ENCODE peak calls at places on chromosomes 13 and 19, in nine cellular contexts. One of them, this sample, is unnamed.

GRCh38 chr19:35845215-35846037 is 6.9 kb downstream of the NPHS1 start:
- DNase-seq in CD8-positive, alpha-beta memory T cell: no peak
- DNase-seq in cardiac fibroblast: no peak
- DNase-seq in GM12878: no peak
- DNase-seq in mammary epithelial cell: no peak
- DNase-seq in K562: peak; percentile 83
- DNase-seq in mesendoderm: peak; percentile 25
- DNase-seq in right lobe of liver: peak; percentile 57
- DNase-seq in thyroid gland: no peak
- DNase-seq in this sample: peak; percentile 89

GRCh38 chr13:45446181-45446580 is 18.6 kb upstream of the COG3 start:
- DNase-seq in CD8-positive, alpha-beta memory T cell: no peak
- DNase-seq in cardiac fibroblast: peak; percentile 12
- DNase-seq in GM12878: no peak
- DNase-seq in mammary epithelial cell: peak; percentile 66
- DNase-seq in K562: no peak
- DNase-seq in mesendoderm: no peak
- DNase-seq in right lobe of liver: no peak
- DNase-seq in thyroid gland: no peak
- DNase-seq in this sample: no peak

GRCh38 chr13:28710161-28710560 is 8.6 kb downstream of the SLC46A3 start:
- DNase-seq in CD8-positive, alpha-beta memory T cell: no peak
- DNase-seq in cardiac fibroblast: no peak
- DNase-seq in GM12878: no peak
- DNase-seq in mammary epithelial cell: no peak
- DNase-seq in K562: no peak
- DNase-seq in mesendoderm: no peak
- DNase-seq in right lobe of liver: no peak
- DNase-seq in thyroid gland: no peak
- DNase-seq in this sample: no peak

GRCh38 chr13:32206097-32206740 is 108.9 kb downstream of the ZAR1L start:
- DNase-seq in CD8-positive, alpha-beta memory T cell: no peak
- DNase-seq in cardiac fibroblast: peak; percentile 18
- DNase-seq in GM12878: no peak
- DNase-seq in mammary epithelial cell: peak; percentile 4
- DNase-seq in K562: no peak
- DNase-seq in mesendoderm: no peak
- DNase-seq in right lobe of liver: no peak
- DNase-seq in thyroid gland: no peak
- DNase-seq in this sample: no peak

GRCh38 chr13:47679391-47679790 is 321.7 kb downstream of the SUCLA2 start:
- DNase-seq in CD8-positive, alpha-beta memory T cell: no peak
- DNase-seq in cardiac fibroblast: peak; percentile 66
- DNase-seq in GM12878: no peak
- DNase-seq in mammary epithelial cell: peak; percentile 12
- DNase-seq in K562: no peak
- DNase-seq in mesendoderm: no peak
- DNase-seq in right lobe of liver: no peak
- DNase-seq in thyroid gland: no peak
- DNase-seq in this sample: no peak

GRCh38 chr19:32041681-32042292 is 303.6 kb upstream of the ZNF507 start:
- DNase-seq in CD8-positive, alpha-beta memory T cell: no peak
- DNase-seq in cardiac fibroblast: peak; percentile 48
- DNase-seq in GM12878: no peak
- DNase-seq in mammary epithelial cell: peak; percentile 29
- DNase-seq in K562: peak; percentile 46
- DNase-seq in mesendoderm: peak; percentile 48
- DNase-seq in right lobe of liver: no peak
- DNase-seq in thyroid gland: peak; percentile 58
- DNase-seq in this sample: peak; percentile 68

GRCh38 chr13:112481458-112481857 is 105.3 kb downstream of the SPACA7 start:
- DNase-seq in CD8-positive, alpha-beta memory T cell: no peak
- DNase-seq in cardiac fibroblast: no peak
- DNase-seq in GM12878: no peak
- DNase-seq in mammary epithelial cell: no peak
- DNase-seq in K562: no peak
- DNase-seq in mesendoderm: no peak
- DNase-seq in right lobe of liver: no peak
- DNase-seq in thyroid gland: no peak
- DNase-seq in this sample: no peak

GRCh38 chr19:55075366-55075998 is at the start of gene EPS8L1:
- DNase-seq in CD8-positive, alpha-beta memory T cell: peak; percentile 37
- DNase-seq in cardiac fibroblast: no peak
- DNase-seq in GM12878: no peak
- DNase-seq in mammary epithelial cell: peak; percentile 68
- DNase-seq in K562: no peak
- DNase-seq in mesendoderm: peak; percentile 86
- DNase-seq in right lobe of liver: peak; percentile 50
- DNase-seq in thyroid gland: peak; percentile 94
- DNase-seq in this sample: peak; percentile 93

DNA sequence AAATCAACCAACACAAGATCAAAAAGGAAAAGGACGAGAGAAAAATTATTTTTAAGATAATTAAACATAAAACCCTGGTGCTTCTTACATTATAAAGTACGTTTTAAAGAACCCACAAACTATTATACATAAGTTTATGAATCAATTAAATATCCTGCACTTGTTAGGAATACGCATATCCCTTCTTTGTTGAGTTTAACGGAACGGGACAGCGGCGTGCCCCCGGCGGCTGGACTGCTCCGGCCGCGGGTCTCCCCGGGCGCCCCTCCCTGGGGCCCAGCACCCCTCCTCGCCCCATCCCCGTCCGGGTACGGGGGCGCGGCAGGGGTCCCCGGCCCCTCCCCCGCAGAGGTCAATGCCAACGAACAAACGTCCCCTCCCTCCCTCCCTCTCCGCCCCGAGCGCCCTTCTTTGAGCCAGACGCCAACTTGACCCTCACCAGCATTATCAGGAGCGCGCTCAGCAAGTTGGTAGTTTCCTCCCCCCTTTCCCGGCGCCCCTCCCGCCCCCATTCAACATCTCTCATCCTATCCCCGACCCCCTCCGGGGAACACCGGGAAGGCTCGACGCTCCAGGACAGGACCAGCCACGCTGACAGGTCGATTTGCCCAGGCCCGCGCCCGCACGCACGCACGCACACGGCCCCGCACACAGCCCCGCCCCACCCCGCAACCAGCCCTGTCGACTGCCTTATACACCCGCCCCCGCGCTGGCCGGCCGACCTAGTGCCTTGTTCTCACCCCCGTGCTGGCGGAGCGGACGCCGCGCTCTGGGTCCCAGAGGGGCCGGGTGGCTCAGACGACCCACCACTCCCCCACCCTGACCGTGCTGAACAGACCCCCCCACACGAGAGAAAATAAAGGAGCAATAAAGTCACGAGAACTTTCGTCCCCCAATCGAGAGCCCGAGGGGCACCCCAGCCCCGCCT is 5.1 kb downstream of the LYL1 start:
- DNase-seq in CD8-positive, alpha-beta memory T cell: peak; percentile 55
- DNase-seq in cardiac fibroblast: no peak
- DNase-seq in GM12878: no peak
- DNase-seq in mammary epithelial cell: no peak
- DNase-seq in K562: peak; percentile 89
- DNase-seq in mesendoderm: no peak
- DNase-seq in right lobe of liver: peak; percentile 73
- DNase-seq in thyroid gland: no peak
- DNase-seq in this sample: peak; percentile 81
- H3K4me3 ChIP-seq in CD8-positive, alpha-beta memory T cell: no peak overlapping the region
- H3K4me3 ChIP-seq in cardiac fibroblast: no peak overlapping the region
- H3K4me3 ChIP-seq in GM12878: no peak overlapping the region
- H3K4me3 ChIP-seq in mammary epithelial cell: no peak overlapping the region
- H3K4me3 ChIP-seq in K562: peak overlapping the region; percentile 34
- H3K4me3 ChIP-seq in mesendoderm: no peak overlapping the region
- H3K4me3 ChIP-seq in right lobe of liver: no peak overlapping the region
- H3K4me3 ChIP-seq in thyroid gland: peak overlapping the region; percentile 24
- H3K4me3 ChIP-seq in this sample: no peak overlapping the region

GRCh38 chr19:45505151-45505995 is 1.9 kb upstream of the VASP start:
- DNase-seq in CD8-positive, alpha-beta memory T cell: no peak
- DNase-seq in cardiac fibroblast: peak; percentile 51
- DNase-seq in GM12878: no peak
- DNase-seq in mammary epithelial cell: no peak
- DNase-seq in K562: peak; percentile 36
- DNase-seq in mesendoderm: no peak
- DNase-seq in right lobe of liver: no peak
- DNase-seq in thyroid gland: no peak
- DNase-seq in this sample: no peak
- H3K4me3 ChIP-seq in CD8-positive, alpha-beta memory T cell: peak overlapping the region; percentile 98
- H3K4me3 ChIP-seq in cardiac fibroblast: no peak overlapping the region
- H3K4me3 ChIP-seq in GM12878: peak overlapping the region; percentile 99
- H3K4me3 ChIP-seq in mammary epithelial cell: no peak overlapping the region
- H3K4me3 ChIP-seq in K562: peak overlapping the region; percentile 99
- H3K4me3 ChIP-seq in mesendoderm: no peak overlapping the region
- H3K4me3 ChIP-seq in right lobe of liver: peak overlapping the region; percentile 99
- H3K4me3 ChIP-seq in thyroid gland: no peak overlapping the region
- H3K4me3 ChIP-seq in this sample: no peak overlapping the region

GRCh38 chr19:45079063-45079910 is at the start of gene GEMIN7:
- DNase-seq in CD8-positive, alpha-beta memory T cell: peak; percentile 81
- DNase-seq in cardiac fibroblast: peak; percentile 76
- DNase-seq in GM12878: peak; percentile 64
- DNase-seq in mammary epithelial cell: peak; percentile 69
- DNase-seq in K562: peak; percentile 89
- DNase-seq in mesendoderm: peak; percentile 90
- DNase-seq in right lobe of liver: peak; percentile 74
- DNase-seq in thyroid gland: peak; percentile 74
- DNase-seq in this sample: peak; percentile 95

GRCh38 chr19:45078390-45079062 is 534 bp upstream of the GEMIN7 start:
- DNase-seq in CD8-positive, alpha-beta memory T cell: no peak
- DNase-seq in cardiac fibroblast: no peak
- DNase-seq in GM12878: no peak
- DNase-seq in mammary epithelial cell: no peak
- DNase-seq in K562: no peak
- DNase-seq in mesendoderm: no peak
- DNase-seq in right lobe of liver: no peak
- DNase-seq in thyroid gland: no peak
- DNase-seq in this sample: no peak

GRCh38 chr19:45075215-45076028 is 856 bp downstream of the ZNF296 start:
- DNase-seq in CD8-positive, alpha-beta memory T cell: peak; percentile 64
- DNase-seq in cardiac fibroblast: peak; percentile 53
- DNase-seq in GM12878: peak; percentile 80
- DNase-seq in mammary epithelial cell: no peak
- DNase-seq in K562: peak; percentile 89
- DNase-seq in mesendoderm: peak; percentile 77
- DNase-seq in right lobe of liver: peak; percentile 87
- DNase-seq in thyroid gland: peak; percentile 81
- DNase-seq in this sample: peak; percentile 94

GRCh38 chr19:45076029-45076850 is at the start of gene ZNF296:
- DNase-seq in CD8-positive, alpha-beta memory T cell: peak; percentile 85
- DNase-seq in cardiac fibroblast: peak; percentile 35
- DNase-seq in GM12878: no peak
- DNase-seq in mammary epithelial cell: peak; percentile 33
- DNase-seq in K562: peak; percentile 93
- DNase-seq in mesendoderm: peak; percentile 89
- DNase-seq in right lobe of liver: peak; percentile 90
- DNase-seq in thyroid gland: peak; percentile 81
- DNase-seq in this sample: peak; percentile 98

DNA sequence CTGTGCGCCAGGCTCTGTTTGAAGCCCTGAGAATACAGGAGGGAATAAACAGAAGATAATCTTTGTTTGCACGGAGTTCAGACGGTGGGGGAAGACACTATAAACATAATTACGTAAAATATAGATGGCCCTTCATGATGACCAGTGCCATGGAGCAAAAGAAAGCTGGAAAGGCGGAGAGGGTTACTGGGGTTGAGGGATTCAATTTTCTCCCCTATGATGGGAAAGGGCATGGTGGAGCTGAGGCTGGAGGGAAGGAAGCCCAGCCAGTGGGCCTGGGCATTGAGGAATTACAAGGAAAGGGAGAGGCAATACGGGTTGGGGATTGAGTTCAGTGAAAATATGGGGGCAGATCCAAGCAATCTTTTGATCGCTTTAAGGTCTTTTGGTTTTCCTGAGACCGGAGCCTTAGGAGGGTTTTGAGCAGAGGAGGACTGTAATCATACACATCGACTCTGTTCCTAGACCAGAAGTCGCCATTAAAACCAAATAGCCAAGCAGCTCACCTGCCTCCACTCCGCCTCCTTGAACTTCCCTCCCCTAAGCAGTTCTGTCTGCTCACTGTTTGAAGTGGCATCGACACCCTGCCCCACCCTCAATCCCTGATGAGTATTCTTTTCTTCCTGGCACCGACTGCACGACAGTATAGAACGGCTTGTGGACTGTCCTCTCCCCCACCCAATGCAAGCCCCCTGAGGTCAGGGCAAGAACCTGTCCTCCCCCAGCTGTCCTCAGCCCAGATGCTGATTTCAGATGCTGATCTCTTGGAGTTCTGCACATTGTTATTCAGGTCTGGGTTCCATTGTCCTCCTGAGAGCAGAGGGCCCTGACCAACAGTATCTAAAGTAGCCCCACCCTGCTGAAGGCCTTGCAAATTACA is 813 bp upstream of the ZNF296 start:
- DNase-seq in CD8-positive, alpha-beta memory T cell: no peak
- DNase-seq in cardiac fibroblast: no peak
- DNase-seq in GM12878: no peak
- DNase-seq in mammary epithelial cell: no peak
- DNase-seq in K562: peak; percentile 45
- DNase-seq in mesendoderm: no peak
- DNase-seq in right lobe of liver: no peak
- DNase-seq in thyroid gland: no peak
- DNase-seq in this sample: peak; percentile 68
- H3K4me3 ChIP-seq in CD8-positive, alpha-beta memory T cell: peak overlapping the region; percentile 57
- H3K4me3 ChIP-seq in cardiac fibroblast: peak overlapping the region; percentile 27
- H3K4me3 ChIP-seq in GM12878: peak overlapping the region; percentile 100
- H3K4me3 ChIP-seq in mammary epithelial cell: no peak overlapping the region
- H3K4me3 ChIP-seq in K562: peak overlapping the region; percentile 77
- H3K4me3 ChIP-seq in mesendoderm: no peak overlapping the region
- H3K4me3 ChIP-seq in right lobe of liver: peak overlapping the region; percentile 56
- H3K4me3 ChIP-seq in thyroid gland: no peak overlapping the region
- H3K4me3 ChIP-seq in this sample: peak overlapping the region; percentile 86

GRCh38 chr13:24668955-24669354 is 11.3 kb upstream of the ATP12A start:
- DNase-seq in CD8-positive, alpha-beta memory T cell: no peak
- DNase-seq in cardiac fibroblast: no peak
- DNase-seq in GM12878: no peak
- DNase-seq in mammary epithelial cell: peak; percentile 94
- DNase-seq in K562: no peak
- DNase-seq in mesendoderm: no peak
- DNase-seq in right lobe of liver: no peak
- DNase-seq in thyroid gland: no peak
- DNase-seq in this sample: no peak

GRCh38 chr13:24670927-24671326 is 9.3 kb upstream of the ATP12A start:
- DNase-seq in CD8-positive, alpha-beta memory T cell: no peak
- DNase-seq in cardiac fibroblast: peak; percentile 11
- DNase-seq in GM12878: no peak
- DNase-seq in mammary epithelial cell: no peak
- DNase-seq in K562: peak; percentile 16
- DNase-seq in mesendoderm: peak; percentile 93
- DNase-seq in right lobe of liver: no peak
- DNase-seq in thyroid gland: no peak
- DNase-seq in this sample: peak; percentile 80

GRCh38 chr13:24670174-24670573 is 10.0 kb upstream of the ATP12A start:
- DNase-seq in CD8-positive, alpha-beta memory T cell: no peak
- DNase-seq in cardiac fibroblast: no peak
- DNase-seq in GM12878: no peak
- DNase-seq in mammary epithelial cell: no peak
- DNase-seq in K562: no peak
- DNase-seq in mesendoderm: no peak
- DNase-seq in right lobe of liver: no peak
- DNase-seq in thyroid gland: no peak
- DNase-seq in this sample: no peak

GRCh38 chr13:24672141-24673132 is 7.8 kb upstream of the ATP12A start:
- DNase-seq in CD8-positive, alpha-beta memory T cell: no peak
- DNase-seq in cardiac fibroblast: no peak
- DNase-seq in GM12878: no peak
- DNase-seq in mammary epithelial cell: no peak
- DNase-seq in K562: no peak
- DNase-seq in mesendoderm: peak; percentile 25
- DNase-seq in right lobe of liver: no peak
- DNase-seq in thyroid gland: no peak
- DNase-seq in this sample: no peak

GRCh38 chr13:24671367-24672117 is 8.7 kb upstream of the ATP12A start:
- DNase-seq in CD8-positive, alpha-beta memory T cell: no peak
- DNase-seq in cardiac fibroblast: peak; percentile 89
- DNase-seq in GM12878: no peak
- DNase-seq in mammary epithelial cell: peak; percentile 87
- DNase-seq in K562: peak; percentile 28
- DNase-seq in mesendoderm: peak; percentile 94
- DNase-seq in right lobe of liver: no peak
- DNase-seq in thyroid gland: peak; percentile 34
- DNase-seq in this sample: peak; percentile 80
- H3K4me3 ChIP-seq in CD8-positive, alpha-beta memory T cell: no peak overlapping the region
- H3K4me3 ChIP-seq in cardiac fibroblast: no peak overlapping the region
- H3K4me3 ChIP-seq in GM12878: no peak overlapping the region
- H3K4me3 ChIP-seq in mammary epithelial cell: peak overlapping the region; percentile 1
- H3K4me3 ChIP-seq in K562: no peak overlapping the region
- H3K4me3 ChIP-seq in mesendoderm: no peak overlapping the region
- H3K4me3 ChIP-seq in right lobe of liver: peak overlapping the region; percentile 13
- H3K4me3 ChIP-seq in thyroid gland: no peak overlapping the region
- H3K4me3 ChIP-seq in this sample: no peak overlapping the region